ENCODE peak calls at places on chromosomes 1 and 21, in seven cellular contexts. W is fibroblast of pulmonary artery, A is B cell, C is RWPE2, E is Peyer's patch, P is astrocyte of the cerebellum, R is progenitor cell of endocrine pancreas. V is an unnamed sample.

GRCh38 chr21:45255381-45256020 is 32.2 kb downstream of the POFUT2 start:
- DNase-seq in W (no peak), A (peak; percentile 51), C (peak; percentile 59), E (peak; percentile 76), P (no peak), R (peak; percentile 9), V (no peak)

GRCh38 chr1:194297999-194298598 is 1111.7 kb upstream of the B3GALT2 start:
- DNase-seq in W (peak; percentile 8), A (no peak), C (no peak), E (no peak), P (no peak), R (no peak), V (no peak)

GRCh38 chr1:200081982-200082272 is 54.4 kb downstream of the NR5A2 start:
- DNase-seq in W (no peak), A (no peak), C (no peak), E (no peak), P (no peak), R (no peak), V (no peak)

GRCh38 chr1:169103443-169103842 is 3.0 kb upstream of the ATP1B1 start:
- DNase-seq in W (no peak), A (no peak), C (no peak), E (peak; percentile 89), P (no peak), R (no peak), V (no peak)

GRCh38 chr1:240004086-240004749 is 87.5 kb upstream of the FMN2 start:
- DNase-seq in W (peak; percentile 16), A (peak; percentile 21), C (no peak), E (peak; percentile 52), P (no peak), R (no peak), V (peak; percentile 3)

GRCh38 chr1:153705484-153705883 is 22.4 kb upstream of the INTS3 start:
- DNase-seq in W (no peak), A (no peak), C (no peak), E (no peak), P (no peak), R (no peak), V (no peak)

GRCh38 chr21:44989943-44990780 is 50.3 kb downstream of the SLX9 start:
- DNase-seq in W (no peak), A (no peak), C (peak; percentile 68), E (no peak), P (no peak), R (no peak), V (no peak)

GRCh38 chr1:10716840-10717239 is 79.6 kb downstream of the CASZ1 start:
- DNase-seq in W (no peak), A (no peak), C (no peak), E (no peak), P (no peak), R (no peak), V (no peak)

GRCh38 chr1:185654199-185654951 is 79.8 kb upstream of the HMCN1 start:
- DNase-seq in W (peak; percentile 79), A (no peak), C (no peak), E (no peak), P (no peak), R (no peak), V (no peak)

GRCh38 chr1:21956720-21957552 is 19.8 kb upstream of the HSPG2 start:
- DNase-seq in W (peak; percentile 67), A (no peak), C (peak; percentile 98), E (peak; percentile 69), P (no peak), R (no peak), V (no peak)

GRCh38 chr1:85283475-85284199 is 7.2 kb upstream of the BCL10 start:
- DNase-seq in W (no peak), A (no peak), C (no peak), E (peak; percentile 82), P (no peak), R (no peak), V (peak; percentile 50)

GRCh38 chr1:36062321-36062720 is 21.6 kb upstream of the TEKT2 start:
- DNase-seq in W (no peak), A (no peak), C (no peak), E (no peak), P (no peak), R (no peak), V (no peak)

GRCh38 chr1:155309423-155310021 is 856 bp downstream of the FDPS start:
- DNase-seq in W (no peak), A (peak; percentile 6), C (no peak), E (peak; percentile 58), P (no peak), R (no peak), V (peak; percentile 76)

GRCh38 chr1:245693941-245694340 is 539.2 kb downstream of the KIF26B start:
- DNase-seq in W (no peak), A (no peak), C (no peak), E (no peak), P (no peak), R (no peak), V (no peak)

GRCh38 chr1:183235503-183235902 is 49.4 kb downstream of the LAMC2 start:
- DNase-seq in W (no peak), A (no peak), C (no peak), E (no peak), P (no peak), R (no peak), V (no peak)

GRCh38 chr1:170318736-170319135 is 173.0 kb downstream of the NTMT2 start:
- DNase-seq in W (no peak), A (no peak), C (no peak), E (no peak), P (no peak), R (no peak), V (no peak)

GRCh38 chr1:167666416-167666815 is 36.4 kb downstream of the RCSD1 start:
- DNase-seq in W (peak; percentile 74), A (no peak), C (no peak), E (no peak), P (no peak), R (no peak), V (peak; percentile 54)

GRCh38 chr1:20634594-20635084 is 1.4 kb downstream of the PINK1 start:
- DNase-seq in W (peak; percentile 39), A (no peak), C (no peak), E (peak; percentile 52), P (peak; percentile 39), R (no peak), V (peak; percentile 77)

GRCh38 chr21:38129711-38130110 is 127.1 kb upstream of the KCNJ15 start:
- DNase-seq in W (no peak), A (no peak), C (no peak), E (no peak), P (no peak), R (no peak), V (no peak)

GRCh38 chr1:221683681-221684080 is 58.2 kb downstream of the DUSP10 start:
- DNase-seq in W (peak; percentile 21), A (no peak), C (no peak), E (no peak), P (no peak), R (no peak), V (no peak)

GRCh38 chr1:110224240-110224995 is 14.3 kb downstream of the KCNC4 start:
- DNase-seq in W (no peak), A (no peak), C (no peak), E (no peak), P (no peak), R (no peak), V (no peak)

DNA sequence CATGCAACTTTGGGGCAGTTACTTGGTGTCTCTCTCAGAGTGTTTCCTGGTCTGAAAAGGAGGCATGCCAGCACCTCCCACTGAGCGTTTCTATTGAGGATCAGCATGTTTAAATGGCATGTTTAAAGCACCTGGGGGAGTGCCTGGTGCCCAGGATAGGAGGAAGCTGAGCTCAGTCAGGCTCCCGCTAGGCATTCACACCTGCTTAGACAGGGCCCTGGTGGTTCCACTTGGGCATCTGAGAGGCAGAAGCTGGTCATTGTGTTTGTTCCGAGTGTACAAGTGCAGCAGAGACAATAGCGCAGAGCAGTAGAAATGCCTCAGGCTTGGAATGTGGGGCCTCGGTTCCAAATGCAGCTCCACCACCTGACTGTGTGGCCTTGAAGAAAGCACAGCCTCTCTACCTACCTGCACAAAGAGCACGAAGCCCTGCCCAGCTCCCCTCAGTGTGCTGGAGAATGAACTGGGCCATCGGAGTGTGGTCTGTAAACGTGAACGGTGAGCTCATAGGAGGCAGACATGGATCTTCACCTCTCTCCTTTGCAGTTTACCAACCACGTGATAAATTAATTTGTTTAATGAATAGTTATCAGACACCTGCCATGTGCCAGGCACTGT is 20.3 kb upstream of the TMEM222 start:
- DNase-seq in W (no peak), A (no peak), C (no peak), E (no peak), P (no peak), R (no peak), V (no peak)
- TF ChIP-seq CTCF in W (no peak), A (no peak), C (no peak), E (no peak), P (no peak), R (no peak), V (no peak)

GRCh38 chr21:32364387-32364786 is 28.4 kb downstream of the URB1 start:
- DNase-seq in W (no peak), A (no peak), C (no peak), E (peak; percentile 54), P (no peak), R (no peak), V (no peak)

GRCh38 chr21:32356874-32357395 is 35.9 kb downstream of the URB1 start:
- DNase-seq in W (no peak), A (no peak), C (no peak), E (no peak), P (no peak), R (no peak), V (no peak)

GRCh38 chr21:32360401-32360981 is 32.3 kb downstream of the URB1 start:
- DNase-seq in W (no peak), A (no peak), C (no peak), E (no peak), P (no peak), R (no peak), V (no peak)

GRCh38 chr21:32364801-32365200 is 28.0 kb downstream of the URB1 start:
- DNase-seq in W (no peak), A (no peak), C (no peak), E (no peak), P (no peak), R (no peak), V (no peak)

DNA sequence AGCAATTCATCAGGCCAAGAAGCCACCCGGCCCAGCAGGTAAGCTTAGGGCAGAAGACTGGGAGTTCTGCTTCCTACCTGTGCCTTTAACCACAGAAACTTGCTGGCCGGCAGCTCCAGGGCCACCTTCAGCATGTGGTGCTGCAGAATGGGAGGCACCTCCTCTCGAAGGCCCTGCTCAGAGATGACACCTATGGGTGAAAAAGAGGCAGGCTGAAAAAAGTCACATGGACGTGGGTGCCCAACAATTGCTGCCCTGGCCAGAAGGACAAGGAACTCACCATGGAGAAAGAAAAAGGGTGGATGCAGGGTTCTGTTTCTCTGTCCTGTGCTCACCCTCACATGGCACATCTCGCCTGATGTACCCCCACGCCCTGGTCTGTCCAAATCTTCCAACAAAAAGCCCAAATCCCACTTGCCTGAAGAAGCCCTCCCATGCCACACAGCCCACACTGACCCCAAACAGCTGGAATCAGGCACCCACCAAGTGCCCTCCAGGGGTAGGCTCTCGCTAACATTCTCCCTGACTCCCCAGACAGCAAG is 33.0 kb downstream of the URB1 start:
- DNase-seq in W (peak; percentile 21), A (no peak), C (no peak), E (no peak), P (no peak), R (no peak), V (no peak)
- TF ChIP-seq CTCF in W (peak; percentile 35), A (no peak), C (peak; percentile 31), E (no peak), P (peak; percentile 13), R (no peak), V (peak; percentile 24)

GRCh38 chr21:18387994-18388393 is 15.6 kb downstream of the TMPRSS15 start:
- DNase-seq in W (no peak), A (no peak), C (no peak), E (no peak), P (no peak), R (no peak), V (peak; percentile 12)
- TF ChIP-seq CTCF in W (no peak), A (no peak), C (no peak), E (peak; percentile 51), P (no peak), R (no peak), V (peak; percentile 52)

GRCh38 chr1:206025283-206025820 is 1.7 kb upstream of the CTSE start:
- DNase-seq in W (no peak), A (no peak), C (no peak), E (no peak), P (no peak), R (no peak), V (no peak)
- TF ChIP-seq CTCF in W (no peak), A (no peak), C (no peak), E (no peak), P (no peak), R (no peak), V (no peak)

V was measured in A673.